ENCODE peak calls at places on chromosomes 3 and 15, in four cellular contexts. L is SK-N-SH; E is CD8-positive, alpha-beta T cell; N is pancreas. G is an unnamed sample.
A peak's percentile ranks its signal among the peaks of the same experiment; 100 is the strongest.

GRCh38 chr3:167116120-167116922 is 263.8 kb downstream of the ZBBX start:
- DNase-seq in L (no peak), E (no peak), N (peak; percentile 64), G (no peak)

GRCh38 chr3:23820888-23821287 is 15.1 kb downstream of the UBE2E1 start:
- DNase-seq in L (no peak), E (no peak), N (no peak), G (no peak)

GRCh38 chr3:141302364-141303141 is 65.8 kb upstream of the ZBTB38 start:
- DNase-seq in L (no peak), E (no peak), N (no peak), G (no peak)

GRCh38 chr3:73925045-73925444 is 300.3 kb upstream of the PDZRN3 start:
- DNase-seq in L (no peak), E (no peak), N (no peak), G (no peak)

GRCh38 chr15:99130314-99130713 is 25.4 kb downstream of the SYNM start:
- DNase-seq in L (no peak), E (no peak), N (no peak), G (no peak)

GRCh38 chr3:40505599-40506462 is at the start of gene ZNF620:
- DNase-seq in L (peak; percentile 93), E (peak; percentile 48), N (peak; percentile 94), G (peak; percentile 26)

GRCh38 chr15:28885630-28886430 is at the start of gene APBA2:
- DNase-seq in L (peak; percentile 87), E (peak; percentile 62), N (peak; percentile 75), G (peak; percentile 24)

GRCh38 chr15:60591491-60592385 is 112.8 kb upstream of the ICE2 start:
- DNase-seq in L (peak; percentile 83), E (peak; percentile 59), N (peak; percentile 86), G (peak; percentile 40)

GRCh38 chr3:15284121-15284889 is 48.1 kb downstream of the SH3BP5 start:
- DNase-seq in L (no peak), E (no peak), N (no peak), G (no peak)

GRCh38 chr15:40301467-40302179 is 6.1 kb downstream of the PLCB2 start:
- DNase-seq in L (peak; percentile 80), E (no peak), N (no peak), G (no peak)

GRCh38 chr3:74314696-74315095 is 299.8 kb downstream of the CNTN3 start:
- DNase-seq in L (no peak), E (no peak), N (no peak), G (no peak)

GRCh38 chr3:65371053-65371452 is 667.7 kb downstream of the MAGI1 start:
- DNase-seq in L (no peak), E (no peak), N (no peak), G (no peak)
- H3K9me3 ChIP-seq in L (no peaks in the 10 kb centered on the region), E (no peaks in the 10 kb centered on the region), N (no peaks in the 10 kb centered on the region), G (no peaks in the 10 kb centered on the region)

DNA sequence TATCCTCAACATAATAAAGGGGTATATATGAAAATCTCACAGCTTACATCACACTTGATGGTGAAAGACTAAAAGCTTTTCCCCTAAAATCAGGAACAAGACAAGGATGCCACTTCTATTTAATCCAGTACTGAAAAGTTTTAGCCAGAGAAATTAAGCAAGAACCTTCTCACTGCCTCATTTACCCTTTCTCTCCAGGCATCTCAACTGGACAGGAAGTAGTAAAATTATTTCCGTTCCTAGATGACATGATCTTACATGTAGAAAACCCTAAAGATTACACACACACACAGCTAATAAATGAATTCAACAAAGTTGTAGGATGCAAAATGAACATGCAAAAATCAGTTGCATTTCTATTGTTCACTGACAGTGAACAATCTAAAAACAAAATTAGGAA is 11.1 kb downstream of the SCAP start:
- DNase-seq in L (no peak), E (no peak), N (no peak), G (no peak)
- H3K9me3 ChIP-seq in L (no peaks in the 10 kb centered on the region), E (no peaks in the 10 kb centered on the region), N (no peaks in the 10 kb centered on the region), G (no peaks in the 10 kb centered on the region)

GRCh38 chr3:82939491-82940097 is 1178.1 kb upstream of the GBE1 start:
- DNase-seq in L (no peak), E (no peak), N (peak; percentile 39), G (no peak)
- H3K9me3 ChIP-seq in L (no peaks in the 10 kb centered on the region), E (no peaks in the 10 kb centered on the region), N (no peaks in the 10 kb centered on the region), G (no peaks in the 10 kb centered on the region)

DNA sequence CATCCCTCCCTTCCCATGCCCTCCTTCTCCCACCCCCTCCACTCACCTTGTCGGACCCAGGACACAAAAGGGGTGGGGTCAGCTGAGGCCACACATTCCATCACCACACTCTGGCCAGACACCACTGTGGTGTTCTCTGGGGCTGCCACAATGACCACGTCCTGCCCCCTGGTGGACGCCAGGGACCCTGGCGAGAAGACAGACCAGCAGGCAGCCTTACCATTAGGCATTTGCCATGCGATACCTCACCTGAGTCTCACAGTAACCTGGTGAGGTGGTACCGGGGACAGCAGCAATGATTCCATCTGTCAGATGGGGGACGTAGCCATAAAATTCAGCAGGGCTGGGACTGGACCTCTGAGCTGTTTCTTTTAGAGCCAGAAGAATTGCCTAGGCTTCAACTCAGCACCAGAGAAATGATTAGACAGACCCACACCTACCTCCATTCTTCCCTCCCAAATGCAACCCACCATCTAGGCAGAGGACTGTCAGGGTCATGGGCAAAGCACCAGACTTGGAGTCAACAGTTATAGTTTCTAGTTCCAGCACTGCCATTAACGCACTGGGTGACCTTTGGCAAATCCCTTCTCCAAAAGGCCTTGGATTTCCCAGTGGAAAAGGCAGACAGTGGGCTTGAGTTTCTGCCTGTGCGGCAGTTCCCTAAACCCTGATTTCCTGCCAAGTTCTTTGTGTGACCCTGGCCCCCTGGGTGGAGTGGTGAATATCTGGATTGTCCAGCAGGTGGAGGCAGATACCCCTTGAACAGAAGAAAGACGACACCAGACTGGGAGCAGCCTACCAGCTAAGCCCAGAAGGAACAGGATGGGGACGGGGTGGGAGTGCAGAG is 21.8 kb downstream of the IGDCC4 start:
- DNase-seq in L (peak; percentile 91), E (peak; percentile 39), N (peak; percentile 86), G (no peak)
- H3K9me3 ChIP-seq in L (no peaks in the 10 kb centered on the region), E (no peaks in the 10 kb centered on the region), N (no peaks in the 10 kb centered on the region), G (no peaks in the 10 kb centered on the region)

DNA sequence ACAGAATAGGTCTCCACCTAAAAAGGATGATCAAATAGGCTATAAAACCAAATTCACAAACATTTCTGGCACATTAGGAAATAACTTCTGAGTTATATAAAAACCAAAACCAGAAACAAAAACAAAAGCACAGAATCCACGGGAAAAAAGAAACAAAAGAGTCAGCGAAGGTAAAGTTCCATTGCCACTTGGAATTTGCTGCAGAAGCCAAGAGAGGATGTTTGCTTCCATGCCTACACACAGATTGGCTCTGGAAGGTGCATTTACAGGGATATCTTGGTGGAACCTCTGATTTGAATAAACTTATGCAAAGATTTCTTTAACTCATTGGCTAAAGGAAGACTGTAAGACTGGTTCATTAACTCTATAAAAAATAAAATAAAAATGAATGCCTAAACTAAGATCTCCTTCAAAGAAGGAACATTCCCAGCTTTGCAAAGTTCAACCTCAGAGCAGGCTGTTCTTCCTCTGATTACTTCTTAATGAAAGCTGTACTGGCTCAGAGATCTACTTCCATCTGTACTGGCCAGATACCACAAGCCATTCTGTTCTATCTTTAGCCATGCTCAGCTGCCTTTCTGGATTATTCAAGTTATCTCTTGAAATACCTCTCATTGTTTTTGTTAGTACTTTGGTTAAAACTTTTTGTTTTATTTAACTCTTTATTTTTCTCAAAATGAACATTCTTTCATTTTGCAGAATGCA is 537.5 kb upstream of the CCDC54 start:
- DNase-seq in L (no peak), E (no peak), N (no peak), G (no peak)
- H3K9me3 ChIP-seq in L (no peaks in the 10 kb centered on the region), E (no peaks in the 10 kb centered on the region), N (no peaks in the 10 kb centered on the region), G (no peaks in the 10 kb centered on the region)

DNA sequence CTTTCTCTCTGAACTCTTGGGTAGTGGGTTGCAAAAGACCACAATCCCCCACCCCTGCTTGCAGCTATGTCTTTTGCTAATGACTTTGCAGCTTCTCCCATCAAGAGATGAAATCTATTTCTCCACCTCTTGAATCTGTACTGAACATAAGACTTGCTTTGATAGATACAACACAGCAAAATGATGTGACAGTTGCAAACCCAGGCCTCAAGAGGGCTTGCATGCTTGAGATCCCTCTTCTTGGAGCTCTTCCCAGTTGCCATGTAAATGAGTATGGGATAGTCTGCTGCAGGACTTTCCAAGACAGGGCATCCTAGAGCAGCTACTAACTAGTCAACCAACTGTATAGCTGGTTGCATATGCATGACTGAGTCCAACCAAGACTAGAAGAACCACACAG is 783.6 kb downstream of the PDCD6IP start:
- DNase-seq in L (no peak), E (no peak), N (no peak), G (no peak)
- H3K9me3 ChIP-seq in L (no peaks in the 10 kb centered on the region), E (no peaks in the 10 kb centered on the region), N (no peaks in the 10 kb centered on the region), G (no peaks in the 10 kb centered on the region)

DNA sequence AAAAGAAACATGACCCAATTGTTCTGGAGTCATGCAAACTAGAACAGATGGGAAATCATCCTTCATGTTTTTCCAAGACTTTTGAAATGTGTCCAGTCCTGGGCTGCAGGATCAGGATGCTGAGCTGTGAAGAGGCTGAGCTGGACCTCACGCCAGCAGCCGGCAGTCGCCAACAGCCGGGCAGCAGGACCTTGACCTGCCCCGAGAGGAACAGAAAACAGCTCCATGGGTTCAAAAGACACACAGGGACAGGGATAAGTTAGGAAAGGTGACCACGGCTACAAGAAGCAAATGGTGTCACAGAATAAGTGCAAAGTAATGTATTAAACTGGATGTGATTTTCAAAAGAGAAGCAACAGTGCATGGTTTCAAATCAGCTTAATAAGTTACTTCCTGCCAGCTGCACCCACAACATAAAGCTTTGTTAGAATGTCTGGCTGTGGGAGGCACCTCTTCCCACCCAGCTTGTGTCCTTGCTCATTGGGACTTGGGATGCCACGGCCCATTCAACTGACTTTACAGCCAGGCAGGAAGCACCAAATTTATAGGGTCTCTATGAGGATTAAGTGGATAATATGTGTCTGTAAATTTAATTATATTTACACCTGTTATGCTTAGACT is 266.4 kb downstream of the GABRG3 start:
- DNase-seq in L (no peak), E (no peak), N (no peak), G (no peak)
- H3K9me3 ChIP-seq in L (no peaks in the 10 kb centered on the region), E (no peaks in the 10 kb centered on the region), N (no peaks in the 10 kb centered on the region), G (no peaks in the 10 kb centered on the region)

GRCh38 chr3:197567900-197568685 is 12.3 kb upstream of the BDH1 start:
- DNase-seq in L (peak; percentile 54), E (no peak), N (no peak), G (no peak)
- H3K9me3 ChIP-seq in L (peaks cover 16% of the 10 kb centered on the region), E (no peaks in the 10 kb centered on the region), N (no peaks in the 10 kb centered on the region), G (no peaks in the 10 kb centered on the region)